ENCODE peak calls at places on chromosomes 13 and 19, in nine cellular contexts. V is Peyer's patch, I is ovary, J is A549, T is heart left ventricle, N is upper lobe of left lung, C is adrenal gland, B is H1, G is prostate gland. H is an unnamed sample.

GRCh38 chr19:12838182-12838890 is at the start of gene MAST1:
- DNase-seq in V (no peak), I (no peak), J (no peak), T (no peak), N (peak), C (peak), B (peak), G (no peak), H (no peak)

GRCh38 chr19:47228937-47229673 is 1.9 kb downstream of the BBC3 start:
- DNase-seq in V (peak), I (no peak), J (no peak), T (no peak), N (peak), C (no peak), B (no peak), G (no peak), H (no peak)

GRCh38 chr19:4609878-4610511 is 29.3 kb upstream of the TNFAIP8L1 start:
- DNase-seq in V (no peak), I (peak), J (no peak), T (peak), N (peak), C (no peak), B (peak), G (no peak), H (no peak)

GRCh38 chr13:30371649-30372265 is 50.5 kb upstream of the UBE2L5 start:
- DNase-seq in V (peak), I (no peak), J (no peak), T (no peak), N (peak), C (no peak), B (no peak), G (peak), H (no peak)

GRCh38 chr19:46717034-46717715 is at the start of gene PRKD2:
- DNase-seq in V (peak), I (peak), J (peak), T (peak), N (peak), C (peak), B (peak), G (peak), H (peak)

GRCh38 chr13:106710267-106710666 is 142.3 kb upstream of the ARGLU1 start:
- DNase-seq in V (no peak), I (no peak), J (no peak), T (no peak), N (no peak), C (no peak), B (no peak), G (no peak), H (no peak)

GRCh38 chr13:79227418-79227817 is 178.6 kb downstream of the RBM26 start:
- DNase-seq in V (no peak), I (no peak), J (no peak), T (no peak), N (no peak), C (no peak), B (no peak), G (no peak), H (no peak)

GRCh38 chr13:79533781-79534400 is 52.9 kb downstream of the NDFIP2 start:
- DNase-seq in V (no peak), I (no peak), J (no peak), T (no peak), N (no peak), C (no peak), B (no peak), G (no peak), H (no peak)

GRCh38 chr13:19685034-19685433 is 51.6 kb downstream of the MPHOSPH8 start:
- DNase-seq in V (no peak), I (no peak), J (no peak), T (no peak), N (no peak), C (no peak), B (no peak), G (no peak), H (no peak)

GRCh38 chr13:74132152-74132767 is 1.9 kb downstream of the KLF12 start:
- DNase-seq in V (peak), I (no peak), J (no peak), T (no peak), N (no peak), C (no peak), B (no peak), G (no peak), H (no peak)

GRCh38 chr13:35964764-35965163 is 166.4 kb downstream of the DCLK1 start:
- DNase-seq in V (no peak), I (no peak), J (no peak), T (no peak), N (no peak), C (no peak), B (no peak), G (peak), H (no peak)

GRCh38 chr13:37348916-37349653 is 243.6 kb upstream of the CSNK1A1L start:
- DNase-seq in V (no peak), I (no peak), J (no peak), T (no peak), N (no peak), C (no peak), B (no peak), G (no peak), H (no peak)

GRCh38 chr13:36062249-36062648 is 68.9 kb downstream of the DCLK1 start:
- DNase-seq in V (no peak), I (no peak), J (no peak), T (no peak), N (no peak), C (no peak), B (no peak), G (no peak), H (no peak)

GRCh38 chr13:39596685-39597084 is 6.3 kb downstream of the LHFPL6 start:
- DNase-seq in V (no peak), I (no peak), J (no peak), T (no peak), N (no peak), C (no peak), B (no peak), G (no peak), H (no peak)

GRCh38 chr13:56528040-56528760 is 612.5 kb upstream of the PRR20A start:
- DNase-seq in V (no peak), I (no peak), J (no peak), T (no peak), N (no peak), C (no peak), B (no peak), G (no peak), H (no peak)

GRCh38 chr13:43865892-43866291 is 13.6 kb downstream of the CCDC122 start:
- DNase-seq in V (no peak), I (no peak), J (no peak), T (no peak), N (no peak), C (no peak), B (no peak), G (no peak), H (no peak)

GRCh38 chr19:28596561-28597071 is 616.3 kb downstream of the UQCRFS1 start:
- DNase-seq in V (no peak), I (no peak), J (no peak), T (no peak), N (no peak), C (no peak), B (no peak), G (no peak), H (no peak)

GRCh38 chr13:97267418-97268059 is 45.4 kb downstream of the MBNL2 start:
- DNase-seq in V (no peak), I (no peak), J (no peak), T (no peak), N (no peak), C (no peak), B (peak), G (no peak), H (no peak)

GRCh38 chr19:46426506-46427162 is 2.1 kb downstream of the PNMA8C start:
- DNase-seq in V (no peak), I (peak), J (peak), T (peak), N (peak), C (peak), B (peak), G (peak), H (no peak)

GRCh38 chr13:98216135-98216565 is 39.1 kb upstream of the RNF113B start:
- DNase-seq in V (no peak), I (no peak), J (peak), T (peak), N (peak), C (peak), B (no peak), G (no peak), H (no peak)

GRCh38 chr13:40666905-40667621 is 622 bp upstream of the FOXO1 start:
- DNase-seq in V (peak), I (peak), J (peak), T (peak), N (peak), C (peak), B (peak), G (peak), H (peak)

GRCh38 chr13:78978381-78978998 is 319.5 kb upstream of the OBI1 start:
- DNase-seq in V (peak), I (no peak), J (peak), T (no peak), N (peak), C (peak), B (no peak), G (peak), H (peak)

GRCh38 chr19:6098574-6098973 is 11.7 kb downstream of the RFX2 start:
- DNase-seq in V (no peak), I (no peak), J (no peak), T (no peak), N (no peak), C (no peak), B (no peak), G (no peak), H (no peak)

GRCh38 chr13:99812611-99813010 is 159.0 kb downstream of the ZIC5 start:
- DNase-seq in V (no peak), I (no peak), J (no peak), T (no peak), N (no peak), C (no peak), B (no peak), G (no peak), H (no peak)

GRCh38 chr13:99367106-99367616 is 60.0 kb upstream of the GPR183 start:
- DNase-seq in V (peak), I (no peak), J (no peak), T (no peak), N (no peak), C (no peak), B (peak), G (no peak), H (no peak)

GRCh38 chr13:21486322-21486721 is 27.2 kb upstream of the ZDHHC20 start:
- DNase-seq in V (no peak), I (no peak), J (no peak), T (no peak), N (no peak), C (no peak), B (no peak), G (no peak), H (no peak)

GRCh38 chr19:50794778-50795664 is 4.8 kb downstream of the ACP4 start:
- DNase-seq in V (no peak), I (no peak), J (no peak), T (no peak), N (no peak), C (no peak), B (peak), G (no peak), H (no peak)

GRCh38 chr13:109707044-109707794 is 79.2 kb downstream of the IRS2 start:
- DNase-seq in V (no peak), I (no peak), J (no peak), T (no peak), N (no peak), C (no peak), B (no peak), G (no peak), H (no peak)

GRCh38 chr13:71217827-71218226 is 649.2 kb downstream of the DACH1 start:
- DNase-seq in V (no peak), I (no peak), J (no peak), T (no peak), N (no peak), C (no peak), B (no peak), G (no peak), H (no peak)

GRCh38 chr13:97142452-97142851 is 79.7 kb upstream of the MBNL2 start:
- DNase-seq in V (no peak), I (no peak), J (peak), T (peak), N (no peak), C (peak), B (no peak), G (no peak), H (no peak)

GRCh38 chr13:35824395-35824794 is 306.8 kb downstream of the DCLK1 start:
- DNase-seq in V (no peak), I (no peak), J (no peak), T (no peak), N (no peak), C (no peak), B (no peak), G (no peak), H (no peak)

GRCh38 chr13:42696191-42696590 is 85.2 kb upstream of the FAM216B start:
- DNase-seq in V (no peak), I (no peak), J (no peak), T (no peak), N (no peak), C (no peak), B (no peak), G (no peak), H (no peak)

GRCh38 chr13:110034031-110034430 is 247.6 kb upstream of the IRS2 start:
- DNase-seq in V (no peak), I (no peak), J (no peak), T (no peak), N (no peak), C (no peak), B (no peak), G (no peak), H (no peak)

GRCh38 chr13:39415003-39415402 is 188.0 kb downstream of the LHFPL6 start:
- DNase-seq in V (no peak), I (no peak), J (no peak), T (no peak), N (no peak), C (no peak), B (no peak), G (no peak), H (peak)

GRCh38 chr19:40776966-40777794 is 867 bp upstream of the RAB4B start:
- DNase-seq in V (peak), I (peak), J (peak), T (peak), N (peak), C (peak), B (peak), G (peak), H (peak)

GRCh38 chr19:1856345-1856697 is 7.1 kb downstream of the KLF16 start:
- DNase-seq in V (no peak), I (no peak), J (no peak), T (no peak), N (no peak), C (no peak), B (peak), G (no peak), H (no peak)
- TF ChIP-seq POLR2A in V (no peak), I (no peak), J (no peak), T (no peak), N (no peak), C (no peak), B (no peak), G (no peak), H (no peak)

DNA sequence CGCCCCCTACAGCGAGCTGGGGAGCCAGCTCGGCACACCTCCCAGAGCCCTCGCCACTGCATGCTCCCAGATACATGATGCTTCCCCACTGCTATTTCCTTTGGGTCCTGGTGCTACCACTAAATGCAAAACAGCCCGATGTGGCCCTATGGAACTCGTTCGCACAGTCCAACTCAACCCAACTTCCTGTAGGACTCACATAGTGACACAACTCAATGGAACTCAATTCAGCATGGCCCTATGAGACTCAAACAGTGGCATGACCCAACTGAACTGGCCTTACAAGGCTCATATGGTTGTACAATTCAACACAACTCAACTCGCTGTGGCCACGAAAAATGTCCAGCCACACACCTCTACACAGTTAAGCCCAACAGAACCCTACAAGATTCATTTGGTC is 3.5 kb downstream of the KCNA7 start:
- DNase-seq in V (no peak), I (no peak), J (no peak), T (no peak), N (no peak), C (no peak), B (no peak), G (no peak), H (no peak)
- TF ChIP-seq POLR2A in V (no peak), I (no peak), J (no peak), T (no peak), N (no peak), C (no peak), B (no peak), G (no peak), H (no peak)

DNA sequence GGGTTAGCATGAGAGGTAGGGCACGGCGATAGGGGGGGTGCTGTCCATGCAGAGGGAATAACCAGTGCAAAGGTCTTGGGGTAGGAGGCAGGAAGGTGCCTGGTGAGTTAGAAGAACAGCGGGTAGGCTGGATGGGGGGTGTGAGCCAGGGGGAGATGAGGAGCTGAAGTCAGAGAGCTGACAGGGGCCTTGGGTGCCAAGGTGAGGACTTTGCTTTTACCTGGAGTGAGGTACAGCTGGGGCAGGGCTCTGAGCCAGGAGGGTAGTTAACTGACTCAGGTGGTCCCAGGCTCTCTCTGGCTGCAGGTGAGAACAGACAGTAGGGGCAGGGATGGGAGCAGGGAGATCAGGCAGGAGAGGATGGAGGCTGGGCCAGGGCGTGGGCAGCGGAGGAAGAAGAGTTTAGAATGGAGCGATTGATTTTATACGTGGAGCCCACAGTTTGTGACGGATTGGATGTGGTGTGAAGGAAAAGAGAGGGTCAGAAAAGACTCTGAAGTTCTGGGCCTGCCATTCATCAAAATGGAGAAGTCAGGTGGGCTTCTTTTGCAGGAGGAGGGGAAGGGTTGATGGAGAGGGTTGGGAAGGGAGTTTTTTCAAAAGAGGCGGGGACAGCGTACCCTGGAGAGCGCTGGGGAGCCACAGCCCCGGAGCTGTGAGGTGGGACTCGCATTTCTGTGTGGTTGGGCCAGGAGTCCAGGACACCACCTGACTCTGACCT is 1.2 kb upstream of the GRAMD1A start:
- DNase-seq in V (no peak), I (no peak), J (peak), T (no peak), N (no peak), C (no peak), B (peak), G (no peak), H (no peak)
- TF ChIP-seq POLR2A in V (no peak), I (no peak), J (no peak), T (no peak), N (no peak), C (no peak), B (no peak), G (no peak), H (no peak)

GRCh38 chr19:13961826-13962737 is 9.8 kb downstream of the DCAF15 start:
- DNase-seq in V (no peak), I (peak), J (no peak), T (no peak), N (no peak), C (no peak), B (peak), G (no peak), H (no peak)
- TF ChIP-seq POLR2A in V (no peak), I (no peak), J (no peak), T (no peak), N (no peak), C (no peak), B (no peak), G (no peak), H (no peak)

DNA sequence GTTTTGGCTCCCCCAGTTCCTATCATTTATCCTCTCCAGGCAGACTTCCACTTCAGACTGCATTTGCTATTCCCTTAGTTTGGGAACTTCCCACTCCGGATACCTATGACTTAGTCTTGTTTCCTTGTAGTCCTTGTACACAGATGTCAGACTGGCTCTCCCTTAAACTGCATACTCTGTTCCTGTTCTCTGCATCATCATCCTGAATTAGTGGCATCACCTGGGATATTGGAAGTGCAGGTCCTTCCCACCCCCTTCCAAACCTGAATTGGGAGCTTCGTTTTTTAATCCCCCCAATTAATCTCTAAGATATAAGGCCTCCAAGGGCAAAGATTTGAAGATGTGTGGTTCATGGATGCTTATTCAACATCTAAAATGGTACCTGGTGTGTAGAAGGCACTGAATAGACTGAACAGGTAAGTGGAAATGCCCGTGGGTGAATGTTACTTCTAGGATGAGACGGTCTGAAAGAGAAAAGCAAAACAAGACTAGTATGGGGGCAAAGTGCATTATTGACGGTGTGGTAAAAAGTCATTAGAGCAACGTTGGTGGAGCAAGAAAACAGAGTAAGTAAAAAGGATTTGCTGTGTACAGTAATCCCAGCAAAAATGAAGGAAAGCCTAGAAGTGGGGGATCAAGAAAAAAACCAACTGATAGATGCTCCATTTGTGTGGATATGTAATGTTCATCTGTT is 9.6 kb downstream of the MIR17HG start:
- DNase-seq in V (no peak), I (no peak), J (no peak), T (no peak), N (no peak), C (no peak), B (no peak), G (no peak), H (no peak)
- TF ChIP-seq POLR2A in V (no peak), I (no peak), J (no peak), T (no peak), N (no peak), C (no peak), B (no peak), G (no peak), H (no peak)

DNA sequence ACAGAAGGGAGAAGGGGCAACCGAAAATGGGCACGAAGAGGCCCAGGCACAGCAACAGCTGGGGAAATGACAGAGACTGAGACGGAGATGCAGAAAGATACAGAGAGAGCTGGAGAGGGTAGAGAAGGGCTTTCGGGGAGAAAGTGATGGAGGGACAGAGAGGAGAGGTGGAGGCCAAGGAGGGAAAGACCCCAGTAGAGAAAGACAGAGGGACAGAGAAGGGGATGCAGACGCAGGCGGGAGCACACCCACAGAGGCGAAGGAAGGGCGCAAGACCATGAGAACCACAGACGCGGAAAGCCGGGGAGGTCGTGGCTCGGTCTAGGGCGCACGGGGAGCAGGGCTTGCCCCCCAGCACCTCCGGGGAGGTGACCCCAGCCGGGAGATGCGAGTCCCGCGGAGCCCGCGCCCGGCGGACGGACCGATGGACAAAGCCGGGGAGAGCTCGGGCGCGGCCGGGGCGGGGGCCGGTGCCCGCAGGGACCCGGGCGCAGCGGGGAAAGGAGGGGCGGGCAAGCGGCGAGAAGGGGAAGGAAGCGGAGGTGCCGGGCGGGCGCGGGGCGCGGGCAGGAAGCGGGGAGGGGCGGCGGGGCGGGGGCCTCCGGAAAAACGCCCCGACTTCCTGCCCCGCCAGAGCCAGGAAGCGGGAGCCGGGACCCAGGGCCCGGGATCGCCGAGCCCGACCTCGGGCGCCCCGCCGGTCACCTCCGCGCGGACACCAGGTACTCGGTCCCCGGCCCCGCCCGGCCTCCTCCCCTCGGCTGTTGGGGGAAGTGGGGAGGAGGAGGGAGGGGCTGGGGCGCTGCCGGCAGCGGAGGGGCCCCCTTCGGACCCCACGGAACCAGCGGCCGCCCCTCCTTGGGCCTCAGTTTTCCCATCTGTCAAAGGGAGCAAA is at the start of gene ARHGEF1:
- DNase-seq in V (peak), I (peak), J (peak), T (peak), N (peak), C (peak), B (peak), G (no peak), H (peak)
- TF ChIP-seq POLR2A in V (peak), I (no peak), J (peak), T (no peak), N (no peak), C (peak), B (no peak), G (peak), H (peak)